ENCODE peak calls at places on chromosomes 1 and 21, in six cellular contexts. Q is HepG2, C is GM23248, X is hepatocyte, U is neural progenitor cell, H is fibroblast of lung. B is an unnamed sample.
A peak's percentile ranks its signal among the peaks of the same experiment; 100 is the strongest.

GRCh38 chr1:163054056-163054706 is 15.0 kb upstream of the RGS4 start:
- DNase-seq in Q (no peak), C (no peak), X (no peak), U (peak; percentile 9), H (peak; percentile 49), B (no peak)

GRCh38 chr21:41712201-41712600 is 54.7 kb downstream of the RIPK4 start:
- DNase-seq in Q (no peak), C (no peak), X (peak; percentile 58), U (peak; percentile 65), H (no peak), B (no peak)

GRCh38 chr1:236975461-236975860 is 28.8 kb downstream of the MT1HL1 start:
- DNase-seq in Q (no peak), C (no peak), X (no peak), U (no peak), H (no peak), B (no peak)

GRCh38 chr1:198444792-198445191 is 95.7 kb downstream of the ATP6V1G3 start:
- DNase-seq in Q (no peak), C (peak; percentile 88), X (no peak), U (no peak), H (peak; percentile 92), B (no peak)

GRCh38 chr1:225882699-225883615 is 777 bp upstream of the TMEM63A start:
- DNase-seq in Q (peak; percentile 15), C (peak; percentile 77), X (peak; percentile 65), U (peak; percentile 59), H (peak; percentile 54), B (peak; percentile 62)

GRCh38 chr21:44703731-44704635 is 7.0 kb downstream of the KRTAP10-12 start:
- DNase-seq in Q (no peak), C (no peak), X (no peak), U (no peak), H (no peak), B (no peak)

GRCh38 chr1:227654431-227654830 is 80.7 kb downstream of the JMJD4 start:
- DNase-seq in Q (no peak), C (no peak), X (no peak), U (no peak), H (no peak), B (no peak)

GRCh38 chr21:36707763-36708511 is 9.0 kb downstream of the SIM2 start:
- DNase-seq in Q (no peak), C (no peak), X (no peak), U (peak; percentile 48), H (no peak), B (no peak)

GRCh38 chr1:113169591-113169990 is 96.6 kb downstream of the LRIG2 start:
- DNase-seq in Q (no peak), C (no peak), X (no peak), U (no peak), H (no peak), B (no peak)

GRCh38 chr1:158046726-158047510 is 53.5 kb downstream of the KIRREL1 start:
- DNase-seq in Q (no peak), C (no peak), X (no peak), U (no peak), H (no peak), B (no peak)

GRCh38 chr1:174996474-174996873 is 3.3 kb upstream of the CACYBP start:
- DNase-seq in Q (no peak), C (peak; percentile 54), X (no peak), U (no peak), H (peak; percentile 64), B (no peak)

GRCh38 chr1:207858271-207858670 is 52.7 kb downstream of the CD34 start:
- DNase-seq in Q (no peak), C (peak; percentile 36), X (no peak), U (no peak), H (no peak), B (no peak)

GRCh38 chr1:94039514-94039870 is 81.5 kb downstream of the ABCA4 start:
- DNase-seq in Q (peak; percentile 75), C (peak; percentile 79), X (peak; percentile 87), U (peak; percentile 94), H (peak; percentile 59), B (peak; percentile 63)

GRCh38 chr21:35206141-35207125 is 157.3 kb upstream of the RUNX1 start:
- DNase-seq in Q (no peak), C (no peak), X (peak; percentile 62), U (no peak), H (peak; percentile 42), B (no peak)

GRCh38 chr1:1873186-1873585 is 17.7 kb downstream of the GNB1 start:
- DNase-seq in Q (no peak), C (no peak), X (no peak), U (no peak), H (no peak), B (no peak)

GRCh38 chr21:41952568-41953248 is 1.1 kb downstream of the C2CD2 start:
- DNase-seq in Q (no peak), C (no peak), X (no peak), U (peak; percentile 34), H (no peak), B (no peak)

GRCh38 chr1:194755241-194755953 is 1569.0 kb upstream of the B3GALT2 start:
- DNase-seq in Q (no peak), C (no peak), X (no peak), U (no peak), H (peak; percentile 16), B (no peak)

GRCh38 chr1:68174173-68175113 is 57.9 kb downstream of the WLS start:
- DNase-seq in Q (no peak), C (peak; percentile 96), X (peak; percentile 63), U (peak; percentile 79), H (peak; percentile 98), B (peak; percentile 91)

DNA sequence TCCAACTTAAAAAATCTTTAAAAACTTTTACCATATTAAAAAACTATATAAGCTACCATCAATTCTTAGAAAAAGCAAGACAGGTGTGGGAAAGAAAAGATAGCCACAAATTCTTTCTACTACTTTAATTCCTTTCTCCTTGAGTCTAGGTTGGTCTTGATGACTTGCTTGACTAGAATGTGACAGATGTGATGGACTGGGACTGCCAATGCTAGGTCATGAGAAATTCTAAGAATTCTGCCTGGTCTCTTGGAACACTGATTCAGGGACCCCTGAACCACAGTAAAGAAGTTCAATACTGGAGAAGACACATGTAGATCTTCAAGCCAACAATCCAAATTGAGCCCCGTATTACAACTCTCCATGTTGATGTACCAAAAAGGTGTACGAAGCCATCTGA is 326.6 kb upstream of the B3GALT2 start:
- DNase-seq in Q (no peak), C (no peak), X (no peak), U (no peak), H (no peak), B (no peak)
- H3K27ac ChIP-seq in Q (no peak overlapping the region), C (no peak overlapping the region), X (no peak overlapping the region), U (no peak overlapping the region), H (no peak overlapping the region), B (no peak overlapping the region)

GRCh38 chr1:232393834-232394146 is 236.1 kb downstream of the SIPA1L2 start:
- DNase-seq in Q (no peak), C (no peak), X (no peak), U (no peak), H (no peak), B (no peak)
- TF ChIP-seq EZH2 in Q (no peak), C (no peak), X (no peak), U (no peak), H (no peak), B (no peak)

GRCh38 chr1:32241011-32241763 is 5.8 kb upstream of the FAM167B start:
- DNase-seq in Q (no peak), C (peak; percentile 84), X (peak; percentile 77), U (peak; percentile 77), H (peak; percentile 68), B (peak; percentile 44)
- H3K4me2 ChIP-seq in Q (peak overlapping the region; percentile 74), C (peak overlapping the region; percentile 91), X (peak overlapping the region; percentile 99), U (peak overlapping the region; percentile 97), H (peak overlapping the region; percentile 94), B (peak overlapping the region; percentile 86)

GRCh38 chr1:98467584-98467983 is 193.9 kb upstream of the SNX7 start:
- DNase-seq in Q (no peak), C (no peak), X (no peak), U (no peak), H (peak; percentile 3), B (no peak)
- H3K27ac ChIP-seq in Q (no peak overlapping the region), C (no peak overlapping the region), X (no peak overlapping the region), U (no peak overlapping the region), H (no peak overlapping the region), B (no peak overlapping the region)

DNA sequence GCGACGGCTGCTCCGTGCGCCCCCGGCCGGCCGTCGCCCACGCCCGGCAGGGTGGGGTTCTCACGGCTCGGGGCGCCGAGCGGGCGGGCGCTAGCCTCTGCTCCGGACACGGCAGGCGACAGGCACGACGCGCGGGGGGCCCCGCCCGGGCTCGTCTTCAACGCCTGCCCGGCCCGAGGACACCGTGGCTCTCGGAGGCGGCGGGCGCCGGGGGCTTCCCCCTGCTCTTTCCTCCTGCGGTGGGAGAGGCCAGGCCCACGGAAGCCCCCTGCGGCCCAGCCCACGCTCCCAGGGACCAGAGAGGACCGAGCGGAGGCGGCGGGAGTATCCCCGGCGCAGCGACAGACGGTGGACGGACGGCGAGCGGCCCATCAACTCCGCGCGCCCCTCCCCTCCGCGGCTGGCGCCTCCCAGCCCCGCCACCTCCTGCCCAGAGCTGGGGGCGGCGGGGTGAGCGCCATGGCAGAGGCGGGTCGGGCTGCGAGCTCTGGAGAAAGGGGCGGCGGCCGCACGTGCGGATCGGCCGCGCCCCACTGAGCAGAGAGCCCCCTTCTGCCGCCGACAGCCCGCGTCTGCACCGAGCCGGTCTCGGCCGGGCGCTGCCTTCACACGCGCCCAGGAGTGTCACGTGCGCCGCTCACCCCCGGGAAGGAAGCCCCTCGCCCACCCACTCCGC is at the start of the genes SHE and TDRD10:
- DNase-seq in Q (no peak), C (peak; percentile 42), X (peak; percentile 38), U (peak; percentile 62), H (no peak), B (no peak)
- TF ChIP-seq EZH2 in Q (no peak), C (peak; percentile 1), X (no peak), U (peak; percentile 92), H (peak; percentile 82), B (no peak)

GRCh38 chr1:119966681-119967080 is 70.4 kb upstream of the ADAM30 start:
- DNase-seq in Q (no peak), C (no peak), X (no peak), U (no peak), H (no peak), B (no peak)
- H3K4me2 ChIP-seq in Q (no peak overlapping the region), C (no peak overlapping the region), X (no peak overlapping the region), U (no peak overlapping the region), H (no peak overlapping the region), B (no peak overlapping the region)